ENCODE peak calls at places on chromosomes 1 and 21, in five cellular contexts. B is fibroblast of lung, W is mammary epithelial cell, N is uterus, P is brain microvascular endothelial cell. Z is an unnamed sample.

GRCh38 chr1:52167014-52167753 is 25.3 kb downstream of the ZFYVE9 start:
- DNase-seq in B (no peak), W (no peak), N (no peak), P (no peak), Z (no peak)

GRCh38 chr1:24560361-24560760 is 4.5 kb downstream of the NCMAP start:
- DNase-seq in B (no peak), W (no peak), N (no peak), P (no peak), Z (no peak)

GRCh38 chr1:233897325-233898162 is 6.9 kb upstream of the SLC35F3 start:
- DNase-seq in B (no peak), W (no peak), N (no peak), P (no peak), Z (no peak)

GRCh38 chr1:65003316-65003664 is 36.9 kb upstream of the JAK1 start:
- DNase-seq in B (no peak), W (no peak), N (no peak), P (no peak), Z (no peak)

GRCh38 chr1:164440222-164440621 is 118.8 kb upstream of the PBX1 start:
- DNase-seq in B (peak; percentile 11), W (no peak), N (peak; percentile 30), P (peak; percentile 18), Z (no peak)

GRCh38 chr21:35578831-35579470 is 481.4 kb downstream of the SETD4 start:
- DNase-seq in B (peak; percentile 68), W (peak; percentile 30), N (no peak), P (no peak), Z (no peak)

GRCh38 chr1:109490029-109490933 is 3.6 kb upstream of the CYB561D1 start:
- DNase-seq in B (peak; percentile 39), W (peak; percentile 44), N (peak; percentile 71), P (peak; percentile 62), Z (peak; percentile 82)

GRCh38 chr1:91124989-91125417 is 103.2 kb upstream of the ZNF644 start:
- DNase-seq in B (no peak), W (no peak), N (no peak), P (no peak), Z (no peak)

GRCh38 chr21:45870421-45870820 is 111.1 kb upstream of the COL6A1 start:
- DNase-seq in B (no peak), W (no peak), N (no peak), P (no peak), Z (peak; percentile 20)

GRCh38 chr1:55534565-55535091 is 319.5 kb upstream of the USP24 start:
- DNase-seq in B (no peak), W (no peak), N (no peak), P (no peak), Z (no peak)

GRCh38 chr1:33086384-33086850 is 5.5 kb downstream of the AZIN2 start:
- DNase-seq in B (peak; percentile 72), W (peak; percentile 51), N (peak; percentile 72), P (peak; percentile 79), Z (peak; percentile 86)

GRCh38 chr1:52929019-52929418 is 1.9 kb downstream of the SCP2 start:
- DNase-seq in B (no peak), W (no peak), N (no peak), P (no peak), Z (no peak)

GRCh38 chr21:40173833-40174232 is 306.6 kb downstream of the PCP4 start:
- DNase-seq in B (no peak), W (no peak), N (no peak), P (no peak), Z (no peak)

GRCh38 chr1:38693759-38694158 is 165.8 kb downstream of the RRAGC start:
- DNase-seq in B (no peak), W (no peak), N (no peak), P (no peak), Z (no peak)

GRCh38 chr1:203038217-203038741 is 12.0 kb downstream of the PPFIA4 start:
- DNase-seq in B (peak; percentile 85), W (peak; percentile 91), N (peak; percentile 64), P (peak; percentile 32), Z (peak; percentile 90)

GRCh38 chr1:23728997-23729390 is 14.3 kb upstream of the ELOA start:
- DNase-seq in B (no peak), W (no peak), N (no peak), P (no peak), Z (no peak)

GRCh38 chr1:66931548-66932124 is 6.8 kb downstream of the MIER1 start:
- DNase-seq in B (no peak), W (peak; percentile 31), N (no peak), P (no peak), Z (no peak)

GRCh38 chr1:155117610-155118009 is 10.1 kb upstream of the EFNA1 start:
- DNase-seq in B (no peak), W (no peak), N (no peak), P (no peak), Z (no peak)

GRCh38 chr1:184387871-184388670 is 1.2 kb downstream of the C1orf21 start:
- DNase-seq in B (peak; percentile 84), W (peak; percentile 89), N (peak; percentile 45), P (peak; percentile 71), Z (peak; percentile 50)

GRCh38 chr1:212595787-212596714 is 12.5 kb upstream of the ATF3 start:
- DNase-seq in B (peak; percentile 96), W (peak; percentile 98), N (no peak), P (peak; percentile 95), Z (no peak)

GRCh38 chr1:11893907-11894251 is 32.3 kb downstream of the KIAA2013 start:
- DNase-seq in B (peak; percentile 8), W (peak; percentile 42), N (no peak), P (no peak), Z (no peak)

GRCh38 chr21:32257952-32258785 is 20.7 kb downstream of the MIS18A start:
- DNase-seq in B (peak; percentile 71), W (peak; percentile 68), N (peak; percentile 65), P (peak; percentile 80), Z (peak; percentile 82)

GRCh38 chr1:88877382-88877825 is 14.0 kb downstream of the GTF2B start:
- DNase-seq in B (peak; percentile 29), W (peak; percentile 53), N (no peak), P (peak; percentile 12), Z (no peak)

GRCh38 chr1:212291505-212292134 is 6.4 kb downstream of the PPP2R5A start:
- DNase-seq in B (peak; percentile 45), W (peak; percentile 50), N (no peak), P (no peak), Z (no peak)

GRCh38 chr1:79877086-79877485 is 870.6 kb upstream of the ADGRL4 start:
- DNase-seq in B (no peak), W (no peak), N (no peak), P (no peak), Z (no peak)
- TF ChIP-seq CTCF in B (no peak), W (no peak), N (no peak), P (no peak), Z (no peak)

GRCh38 chr1:58882322-58882951 is 98.6 kb upstream of the JUN start:
- DNase-seq in B (no peak), W (no peak), N (no peak), P (no peak), Z (no peak)

GRCh38 chr1:58883037-58883887 is 99.4 kb upstream of the JUN start:
- DNase-seq in B (peak; percentile 98), W (peak; percentile 96), N (peak; percentile 59), P (peak; percentile 96), Z (peak; percentile 70)

GRCh38 chr1:58879464-58879863 is 95.6 kb upstream of the JUN start:
- DNase-seq in B (no peak), W (peak; percentile 27), N (no peak), P (no peak), Z (no peak)

GRCh38 chr1:58880592-58880991 is 96.7 kb upstream of the JUN start:
- DNase-seq in B (no peak), W (no peak), N (no peak), P (no peak), Z (no peak)

DNA sequence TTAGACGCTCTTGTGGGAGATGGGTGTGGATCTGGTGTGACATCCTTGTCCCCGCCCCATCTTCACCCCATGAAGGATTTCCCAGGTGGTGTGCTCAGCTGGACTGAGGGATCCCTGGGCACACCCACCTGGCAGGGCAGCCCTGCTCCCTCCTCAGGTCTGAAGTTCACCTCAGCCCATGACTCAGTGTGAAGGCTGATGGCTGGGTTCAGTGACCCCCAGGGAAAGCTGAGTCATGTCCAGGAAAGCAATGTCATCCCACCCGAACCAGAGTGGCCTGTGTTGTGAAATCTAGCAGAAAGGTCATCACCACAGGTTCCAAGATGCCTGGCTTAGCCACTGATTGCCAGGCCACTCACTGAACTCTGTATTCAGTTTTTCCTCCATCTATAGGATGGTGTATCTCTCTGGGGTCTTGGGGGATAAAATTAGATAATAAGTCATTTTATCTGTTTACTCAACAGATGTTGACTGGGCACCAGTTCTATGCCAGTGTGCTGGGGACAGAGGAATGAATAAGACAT is 97.7 kb upstream of the JUN start:
- DNase-seq in B (peak; percentile 64), W (peak; percentile 82), N (no peak), P (no peak), Z (no peak)
- H3K27ac ChIP-seq in B (peak overlapping the region; percentile 14), W (peak overlapping the region; percentile 17), N (no peak overlapping the region), P (no peak overlapping the region), Z (no peak overlapping the region)

GRCh38 chr1:193633991-193634390 is 447.6 kb upstream of the B3GALT2 start:
- DNase-seq in B (no peak), W (no peak), N (no peak), P (no peak), Z (no peak)
- H3K4me3 ChIP-seq in B (no peak overlapping the region), W (no peak overlapping the region), N (no peak overlapping the region), P (no peak overlapping the region), Z (no peak overlapping the region)

DNA sequence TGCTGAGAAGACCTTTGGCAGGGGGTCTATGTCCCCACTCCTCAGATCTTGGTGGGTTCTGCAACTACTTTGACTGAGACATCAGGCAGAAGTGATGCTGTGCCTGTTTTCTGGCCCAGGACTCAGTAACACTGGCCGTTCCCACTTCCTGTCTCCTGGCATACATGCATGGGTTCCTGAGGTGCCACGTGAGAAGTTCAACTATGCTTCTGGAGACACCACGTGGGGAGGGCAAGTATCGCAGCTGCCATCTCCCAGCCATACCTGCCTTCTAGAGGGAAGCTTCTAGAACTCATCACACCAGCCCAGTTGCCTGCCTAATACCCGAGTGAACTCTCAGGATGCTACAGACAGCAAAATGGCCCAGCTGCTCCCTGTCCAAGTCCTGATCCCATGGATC is 65.8 kb downstream of the TRABD2B start:
- DNase-seq in B (no peak), W (peak; percentile 56), N (no peak), P (no peak), Z (no peak)
- TF ChIP-seq CTCF in B (no peak), W (peak; percentile 58), N (no peak), P (peak; percentile 29), Z (no peak)

DNA sequence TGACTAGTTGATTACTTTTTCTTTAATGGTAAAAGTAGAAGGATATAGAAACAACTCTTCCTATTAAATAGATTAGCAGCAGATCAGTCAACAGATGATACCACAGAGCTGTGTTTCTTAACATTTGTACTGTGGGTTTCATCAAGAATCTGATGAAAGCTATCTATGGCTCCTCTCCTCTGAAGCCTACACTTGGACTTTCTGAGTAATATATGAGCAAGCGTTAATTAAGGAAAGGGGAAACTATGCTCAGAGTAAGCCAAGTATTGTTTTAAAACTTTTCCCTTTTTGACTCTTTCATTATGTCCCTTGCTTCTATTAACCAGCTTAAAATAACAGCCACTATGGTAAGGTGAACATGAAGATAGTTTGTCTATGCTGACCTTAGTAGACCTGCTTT is 10.8 kb downstream of the ARID4B start:
- DNase-seq in B (no peak), W (peak; percentile 37), N (no peak), P (no peak), Z (no peak)
- H3K27ac ChIP-seq in B (no peak overlapping the region), W (no peak overlapping the region), N (no peak overlapping the region), P (no peak overlapping the region), Z (no peak overlapping the region)

GRCh38 chr1:161421456-161421855 is 53.8 kb upstream of the CFAP126 start:
- DNase-seq in B (no peak), W (no peak), N (no peak), P (no peak), Z (no peak)
- H3K4me3 ChIP-seq in B (peak overlapping the region; percentile 57), W (no peak overlapping the region), N (no peak overlapping the region), P (no peak overlapping the region), Z (no peak overlapping the region)